ENCODE peak calls at places on chromosomes 4 and X, in six cellular contexts. F is fibroblast of the aortic adventitia, R is dorsolateral prefrontal cortex, Z is fibroblast of lung, H is epithelial cell of esophagus, Q is H1. A is an unnamed sample.

GRCh38 chr4:94447754-94448411 is 3.9 kb upstream of the PDLIM5 start:
- DNase-seq in F (no peak), R (no peak), Z (no peak), H (peak; percentile 73), Q (no peak), A (no peak)

GRCh38 chr4:108828620-108829019 is 65.8 kb upstream of the ETNPPL start:
- DNase-seq in F (no peak), R (no peak), Z (no peak), H (no peak), Q (no peak), A (no peak)

GRCh38 chrX:113033966-113034680 is 193.5 kb upstream of the AMOT start:
- DNase-seq in F (no peak), R (no peak), Z (no peak), H (peak; percentile 74), Q (no peak), A (no peak)

GRCh38 chrX:151982217-151982616 is 7.7 kb upstream of the GABRE start:
- DNase-seq in F (peak; percentile 90), R (no peak), Z (peak; percentile 92), H (peak; percentile 58), Q (no peak), A (no peak)

GRCh38 chr4:139522457-139522856 is 33.6 kb downstream of the SETD7 start:
- DNase-seq in F (no peak), R (no peak), Z (no peak), H (no peak), Q (no peak), A (no peak)

GRCh38 chrX:49039598-49040375 is 3.4 kb downstream of the TFE3 start:
- DNase-seq in F (peak; percentile 93), R (no peak), Z (peak; percentile 93), H (peak; percentile 92), Q (peak; percentile 94), A (peak; percentile 38)

GRCh38 chrX:24761306-24761705 is 67.6 kb downstream of the POLA1 start:
- DNase-seq in F (peak; percentile 35), R (no peak), Z (peak; percentile 75), H (no peak), Q (no peak), A (no peak)

GRCh38 chr4:6017030-6017429 is 1.2 kb downstream of the C4orf50 start:
- DNase-seq in F (no peak), R (no peak), Z (no peak), H (no peak), Q (no peak), A (no peak)

GRCh38 chr4:179671609-179672008 is 2229.4 kb upstream of the AGA start:
- DNase-seq in F (no peak), R (no peak), Z (peak; percentile 16), H (no peak), Q (no peak), A (no peak)

GRCh38 chrX:56782362-56782761 is 53.3 kb downstream of the NBDY start:
- DNase-seq in F (no peak), R (no peak), Z (no peak), H (no peak), Q (no peak), A (no peak)

GRCh38 chr4:168200685-168201084 is 108.3 kb downstream of the ANXA10 start:
- DNase-seq in F (no peak), R (no peak), Z (peak; percentile 25), H (peak; percentile 74), Q (no peak), A (no peak)

GRCh38 chr4:113069212-113069892 is 19.9 kb downstream of the ANK2 start:
- DNase-seq in F (no peak), R (no peak), Z (peak; percentile 3), H (peak; percentile 18), Q (no peak), A (no peak)

GRCh38 chrX:17007134-17007768 is 60.8 kb downstream of the REPS2 start:
- DNase-seq in F (peak; percentile 32), R (no peak), Z (peak; percentile 23), H (peak; percentile 11), Q (no peak), A (no peak)

GRCh38 chrX:132751043-132751690 is 207.3 kb downstream of the HS6ST2 start:
- DNase-seq in F (no peak), R (no peak), Z (no peak), H (no peak), Q (no peak), A (no peak)

GRCh38 chr4:106767991-106768390 is 268.1 kb downstream of the DKK2 start:
- DNase-seq in F (no peak), R (no peak), Z (no peak), H (no peak), Q (no peak), A (no peak)

GRCh38 chr4:53777244-53777984 is 186.1 kb upstream of the LNX1 start:
- DNase-seq in F (peak; percentile 87), R (no peak), Z (peak; percentile 87), H (peak; percentile 84), Q (no peak), A (no peak)

GRCh38 chrX:119512145-119512800 is 44.0 kb downstream of the SLC25A5 start:
- DNase-seq in F (peak; percentile 75), R (no peak), Z (peak; percentile 54), H (peak; percentile 74), Q (peak; percentile 47), A (peak; percentile 39)

GRCh38 chr4:147542229-147542990 is 61.5 kb downstream of the EDNRA start:
- DNase-seq in F (no peak), R (no peak), Z (peak; percentile 66), H (peak; percentile 55), Q (no peak), A (no peak)

GRCh38 chr4:137312257-137312656 is 220.0 kb downstream of the PCDH18 start:
- DNase-seq in F (peak; percentile 39), R (no peak), Z (peak; percentile 80), H (peak; percentile 40), Q (no peak), A (no peak)

GRCh38 chr4:86035688-86036087 is 324.2 kb downstream of the MAPK10 start:
- DNase-seq in F (no peak), R (no peak), Z (peak; percentile 40), H (peak; percentile 79), Q (no peak), A (no peak)

GRCh38 chrX:107736781-107737531 is 38.6 kb downstream of the TSC22D3 start:
- DNase-seq in F (no peak), R (no peak), Z (no peak), H (no peak), Q (no peak), A (no peak)

GRCh38 chr4:1154523-1155182 is 17.7 kb downstream of the SPON2 start:
- DNase-seq in F (peak; percentile 56), R (no peak), Z (peak; percentile 49), H (no peak), Q (no peak), A (no peak)

GRCh38 chrX:50812995-50813842 is 775 bp downstream of the SHROOM4 start:
- DNase-seq in F (peak; percentile 16), R (peak; percentile 41), Z (peak; percentile 59), H (peak; percentile 54), Q (no peak), A (no peak)

GRCh38 chrX:132774312-132774711 is 184.1 kb downstream of the HS6ST2 start:
- DNase-seq in F (no peak), R (no peak), Z (peak; percentile 12), H (peak; percentile 7), Q (no peak), A (no peak)

GRCh38 chr4:174222266-174222872 is 61.1 kb downstream of the FBXO8 start:
- DNase-seq in F (peak; percentile 56), R (no peak), Z (peak; percentile 15), H (peak; percentile 42), Q (no peak), A (no peak)

GRCh38 chrX:11375614-11376119 is 82.5 kb downstream of the AMELX start:
- DNase-seq in F (peak; percentile 27), R (no peak), Z (no peak), H (no peak), Q (no peak), A (no peak)

GRCh38 chrX:37405954-37406353 is 56.8 kb downstream of the PRRG1 start:
- DNase-seq in F (peak; percentile 73), R (no peak), Z (peak; percentile 90), H (no peak), Q (no peak), A (no peak)

GRCh38 chr4:150181536-150181935 is 103.3 kb downstream of the DCLK2 start:
- DNase-seq in F (peak; percentile 54), R (no peak), Z (peak; percentile 54), H (no peak), Q (no peak), A (no peak)

GRCh38 chr4:26197018-26197779 is 123.6 kb upstream of the RBPJ start:
- DNase-seq in F (peak; percentile 97), R (no peak), Z (peak; percentile 99), H (peak; percentile 92), Q (no peak), A (no peak)

GRCh38 chrX:45435481-45435880 is 234.8 kb upstream of the DIPK2B start:
- DNase-seq in F (no peak), R (no peak), Z (no peak), H (peak; percentile 39), Q (no peak), A (no peak)

GRCh38 chrX:129845616-129846190 is 2.0 kb upstream of the ZDHHC9 start:
- DNase-seq in F (no peak), R (no peak), Z (no peak), H (peak; percentile 23), Q (no peak), A (no peak)

GRCh38 chr4:98615991-98616390 is 42.4 kb downstream of the TSPAN5 start:
- DNase-seq in F (no peak), R (no peak), Z (peak; percentile 79), H (no peak), Q (no peak), A (no peak)

GRCh38 chr4:122968227-122968812 is 45.9 kb upstream of the NUDT6 start:
- DNase-seq in F (no peak), R (no peak), Z (peak; percentile 7), H (no peak), Q (no peak), A (no peak)

DNA sequence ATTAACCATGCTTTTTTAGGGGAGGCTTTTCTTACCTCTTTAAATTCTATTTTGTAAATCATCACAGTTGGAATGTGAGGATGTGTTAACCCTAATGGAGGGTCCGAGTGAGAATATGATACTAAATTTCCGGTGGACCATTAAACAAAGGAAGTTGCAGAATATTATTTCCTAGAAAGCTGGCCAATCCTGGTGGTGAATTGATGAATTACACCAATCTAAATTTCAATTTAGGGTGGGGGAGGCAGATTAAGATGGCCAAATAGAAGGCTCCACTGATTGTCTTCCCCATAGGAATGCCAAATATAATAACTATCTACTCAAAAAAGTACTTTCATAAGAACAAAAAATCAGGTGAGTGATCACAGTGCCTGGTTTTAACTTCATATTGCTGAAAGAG is 1045.6 kb downstream of the GLUD2 start:
- DNase-seq in F (no peak), R (no peak), Z (no peak), H (no peak), Q (no peak), A (no peak)
- TF ChIP-seq CTCF in F (peak; percentile 37), R (no peak), Z (no peak), H (no peak), Q (no peak), A (no peak)

GRCh38 chrX:46485897-46486296 is 59.3 kb downstream of the ZNF674 start:
- DNase-seq in F (no peak), R (no peak), Z (no peak), H (no peak), Q (no peak), A (no peak)
- TF ChIP-seq CTCF in F (no peak), R (no peak), Z (no peak), H (no peak), Q (no peak), A (no peak)

GRCh38 chr4:33134366-33134765 is 2414.2 kb downstream of the PCDH7 start:
- DNase-seq in F (no peak), R (no peak), Z (no peak), H (peak; percentile 35), Q (no peak), A (no peak)
- TF ChIP-seq CTCF in F (no peak), R (no peak), Z (no peak), H (no peak), Q (no peak), A (no peak)

GRCh38 chrX:83469551-83469950 is 38.5 kb upstream of the POU3F4 start:
- DNase-seq in F (peak; percentile 1), R (no peak), Z (peak; percentile 16), H (peak; percentile 10), Q (no peak), A (no peak)
- TF ChIP-seq CTCF in F (peak; percentile 23), R (peak; percentile 61), Z (no peak), H (peak; percentile 30), Q (no peak), A (no peak)

A was measured in gastrocnemius medialis.